ENCODE peak calls at places on chromosomes 6 and 20, in six cellular contexts. B is right atrium auricular region; U is effector memory CD8-positive, alpha-beta T cell; O is pancreas; R is ecto neural progenitor cell; S is hippocampal formation. H is an unnamed sample.

GRCh38 chr6:116156405-116157326 is 30.7 kb upstream of the COL10A1 start:
- DNase-seq in B (no peak), U (no peak), O (no peak), R (no peak), S (no peak), H (no peak)

GRCh38 chr20:56630506-56631317 is 1.6 kb downstream of the TFAP2C start:
- DNase-seq in B (no peak), U (no peak), O (no peak), R (peak; percentile 75), S (no peak), H (no peak)

GRCh38 chr6:31068738-31069340 is 43.5 kb downstream of the C6orf15 start:
- DNase-seq in B (peak; percentile 77), U (peak; percentile 72), O (peak; percentile 67), R (peak; percentile 86), S (peak; percentile 82), H (peak; percentile 78)

GRCh38 chr20:62336329-62336728 is 30.8 kb downstream of the LAMA5 start:
- DNase-seq in B (no peak), U (no peak), O (no peak), R (no peak), S (no peak), H (no peak)

GRCh38 chr20:20297181-20297580 is 70.7 kb upstream of the INSM1 start:
- DNase-seq in B (no peak), U (no peak), O (no peak), R (no peak), S (no peak), H (no peak)

GRCh38 chr6:20703049-20703448 is 168.8 kb downstream of the CDKAL1 start:
- DNase-seq in B (no peak), U (no peak), O (no peak), R (no peak), S (no peak), H (no peak)

GRCh38 chr6:167652042-167652700 is 174.5 kb upstream of the AFDN start:
- DNase-seq in B (no peak), U (no peak), O (no peak), R (no peak), S (no peak), H (no peak)

GRCh38 chr6:12386816-12387215 is 96.7 kb downstream of the EDN1 start:
- DNase-seq in B (no peak), U (no peak), O (no peak), R (no peak), S (no peak), H (no peak)

GRCh38 chr6:4403828-4404227 is 268.5 kb upstream of the ECI2 start:
- DNase-seq in B (no peak), U (no peak), O (no peak), R (no peak), S (no peak), H (no peak)

GRCh38 chr6:98824163-98824906 is 10.0 kb upstream of the POU3F2 start:
- DNase-seq in B (no peak), U (no peak), O (no peak), R (peak; percentile 68), S (no peak), H (no peak)

GRCh38 chr20:63534831-63535651 is 2.1 kb downstream of the PTK6 start:
- DNase-seq in B (no peak), U (no peak), O (no peak), R (no peak), S (no peak), H (peak; percentile 90)

GRCh38 chr6:116682334-116682712 is 1.3 kb downstream of the KPNA5 start:
- DNase-seq in B (no peak), U (peak; percentile 21), O (no peak), R (no peak), S (no peak), H (no peak)

GRCh38 chr20:1281279-1282057 is 15.4 kb downstream of the SNPH start:
- DNase-seq in B (peak; percentile 7), U (no peak), O (no peak), R (peak; percentile 17), S (no peak), H (no peak)

GRCh38 chr20:25033250-25033940 is 24.5 kb downstream of the ACSS1 start:
- DNase-seq in B (no peak), U (no peak), O (no peak), R (no peak), S (no peak), H (no peak)

GRCh38 chr6:125194980-125195379 is 41.4 kb downstream of the TPD52L1 start:
- DNase-seq in B (no peak), U (no peak), O (no peak), R (no peak), S (no peak), H (no peak)

GRCh38 chr20:46213946-46214830 is 94.1 kb downstream of the CDH22 start:
- DNase-seq in B (no peak), U (no peak), O (no peak), R (no peak), S (no peak), H (no peak)

GRCh38 chr20:12210591-12210990 is 292.9 kb downstream of the BTBD3 start:
- DNase-seq in B (no peak), U (no peak), O (no peak), R (no peak), S (no peak), H (no peak)

GRCh38 chr20:48538058-48538825 is 289.6 kb downstream of the PREX1 start:
- DNase-seq in B (no peak), U (no peak), O (peak; percentile 22), R (no peak), S (no peak), H (no peak)

GRCh38 chr6:168192901-168193815 is 114.1 kb upstream of the FRMD1 start:
- DNase-seq in B (no peak), U (no peak), O (no peak), R (peak; percentile 29), S (no peak), H (peak; percentile 40)

GRCh38 chr6:163253556-163254213 is 160.8 kb upstream of the QKI start:
- DNase-seq in B (no peak), U (no peak), O (no peak), R (no peak), S (peak; percentile 52), H (no peak)

GRCh38 chr20:32761831-32762753 is at the start of gene DNMT3B:
- DNase-seq in B (no peak), U (peak; percentile 55), O (peak; percentile 86), R (peak; percentile 97), S (peak; percentile 61), H (peak; percentile 82)

GRCh38 chr6:80366721-80367120 is 260.2 kb downstream of the BCKDHB start:
- DNase-seq in B (no peak), U (no peak), O (no peak), R (no peak), S (no peak), H (no peak)

GRCh38 chr6:43838276-43839036 is 68.4 kb downstream of the VEGFA start:
- DNase-seq in B (peak; percentile 83), U (no peak), O (peak; percentile 58), R (peak; percentile 74), S (no peak), H (peak; percentile 67)

GRCh38 chr20:5448449-5449118 is 131.8 kb upstream of the PROKR2 start:
- DNase-seq in B (no peak), U (peak; percentile 37), O (peak; percentile 29), R (peak; percentile 68), S (peak; percentile 25), H (peak; percentile 58)

GRCh38 chr20:57539889-57540288 is 14.9 kb upstream of the CTCFL start:
- DNase-seq in B (no peak), U (no peak), O (no peak), R (no peak), S (no peak), H (no peak)

GRCh38 chr20:48656661-48657211 is 171.1 kb downstream of the PREX1 start:
- DNase-seq in B (no peak), U (no peak), O (no peak), R (peak; percentile 62), S (peak; percentile 96), H (no peak)

GRCh38 chr6:75747371-75747984 is 1.6 kb upstream of the MYO6 start:
- DNase-seq in B (no peak), U (no peak), O (no peak), R (no peak), S (no peak), H (no peak)

GRCh38 chr20:5658897-5659296 is 91.3 kb upstream of the SHLD1 start:
- DNase-seq in B (peak; percentile 96), U (peak; percentile 7), O (peak; percentile 33), R (no peak), S (no peak), H (no peak)

GRCh38 chr6:162882817-162883481 is 155.2 kb downstream of the PACRG start:
- DNase-seq in B (no peak), U (no peak), O (no peak), R (no peak), S (no peak), H (peak; percentile 76)

GRCh38 chr6:42694586-42694985 is 27.8 kb downstream of the PRPH2 start:
- DNase-seq in B (no peak), U (no peak), O (no peak), R (no peak), S (no peak), H (no peak)

GRCh38 chr6:15515660-15516375 is 147.0 kb downstream of the DTNBP1 start:
- DNase-seq in B (no peak), U (no peak), O (no peak), R (no peak), S (no peak), H (no peak)

GRCh38 chr20:36745234-36745926 is 510 bp downstream of the NDRG3 start:
- DNase-seq in B (no peak), U (peak; percentile 26), O (peak; percentile 40), R (no peak), S (no peak), H (peak; percentile 47)

GRCh38 chr20:51420111-51420510 is 122.4 kb downstream of the NFATC2 start:
- DNase-seq in B (no peak), U (no peak), O (no peak), R (no peak), S (no peak), H (no peak)

GRCh38 chr6:31122803-31123706 is 2.8 kb upstream of the CDSN start:
- DNase-seq in B (peak; percentile 79), U (no peak), O (peak; percentile 77), R (no peak), S (peak; percentile 36), H (no peak)

GRCh38 chr6:35487653-35488516 is 9.0 kb downstream of the TEAD3 start:
- DNase-seq in B (no peak), U (no peak), O (no peak), R (no peak), S (no peak), H (no peak)

GRCh38 chr6:6975395-6976111 is 132.2 kb upstream of the RREB1 start:
- DNase-seq in B (no peak), U (no peak), O (no peak), R (no peak), S (no peak), H (no peak)

GRCh38 chr6:155187096-155187495 is 76.7 kb upstream of the CLDN20 start:
- DNase-seq in B (no peak), U (no peak), O (no peak), R (no peak), S (no peak), H (no peak)